ENCODE peak calls at places on chromosomes 3 and 15, in seven cellular contexts. H is MV-4-11, W is uterus, X is GM12892, Y is NCI-H524, R is astrocyte of the spinal cord, P is hepatocyte. J is an unnamed sample.
A peak's percentile ranks its signal among the peaks of the same experiment; 100 is the strongest.

GRCh38 chr3:64658001-64658400 is 29.8 kb downstream of the ADAMTS9 start:
- DNase-seq in H (no peak), W (no peak), X (no peak), Y (no peak), R (no peak), P (no peak), J (no peak)

GRCh38 chr3:132709761-132710160 is 12.4 kb downstream of the NPHP3 start:
- DNase-seq in H (no peak), W (no peak), X (no peak), Y (no peak), R (no peak), P (no peak), J (no peak)

GRCh38 chr15:69953816-69954215 is 143.9 kb downstream of the TLE3 start:
- DNase-seq in H (no peak), W (no peak), X (no peak), Y (no peak), R (no peak), P (no peak), J (no peak)

GRCh38 chr3:3179407-3180094 is at the start of gene CRBN:
- DNase-seq in H (peak; percentile 77), W (peak; percentile 85), X (peak; percentile 92), Y (peak; percentile 83), R (peak; percentile 84), P (peak; percentile 94), J (peak; percentile 83)

GRCh38 chr3:193701896-193702644 is 109.1 kb downstream of the OPA1 start:
- DNase-seq in H (peak; percentile 76), W (no peak), X (no peak), Y (no peak), R (peak; percentile 64), P (no peak), J (peak; percentile 34)

GRCh38 chr3:183734750-183735284 is 37.2 kb downstream of the YEATS2 start:
- DNase-seq in H (no peak), W (no peak), X (no peak), Y (no peak), R (no peak), P (no peak), J (no peak)

GRCh38 chr3:3778216-3778615 is 21.0 kb upstream of the LRRN1 start:
- DNase-seq in H (no peak), W (no peak), X (no peak), Y (no peak), R (no peak), P (no peak), J (no peak)

GRCh38 chr15:63872759-63873510 is 39.2 kb upstream of the HERC1 start:
- DNase-seq in H (no peak), W (no peak), X (no peak), Y (peak; percentile 40), R (no peak), P (no peak), J (no peak)

GRCh38 chr3:34988296-34988695 is 651.0 kb upstream of the ARPP21 start:
- DNase-seq in H (no peak), W (no peak), X (no peak), Y (no peak), R (no peak), P (no peak), J (no peak)

GRCh38 chr3:149224736-149225594 is 3.3 kb upstream of the CP start:
- DNase-seq in H (peak; percentile 43), W (no peak), X (peak; percentile 24), Y (no peak), R (peak; percentile 63), P (peak; percentile 68), J (no peak)

GRCh38 chr15:67013696-67014095 is 51.7 kb upstream of the SMAD3 start:
- DNase-seq in H (no peak), W (no peak), X (no peak), Y (peak; percentile 60), R (peak; percentile 92), P (no peak), J (peak; percentile 82)

GRCh38 chr3:127412578-127413317 is 124.9 kb upstream of the PRR20G start:
- DNase-seq in H (peak; percentile 10), W (no peak), X (no peak), Y (no peak), R (no peak), P (no peak), J (no peak)

GRCh38 chr15:70532536-70533186 is 230.7 kb downstream of the UACA start:
- DNase-seq in H (no peak), W (no peak), X (no peak), Y (no peak), R (no peak), P (no peak), J (no peak)

GRCh38 chr3:14452676-14453367 is 50.4 kb downstream of the SLC6A6 start:
- DNase-seq in H (no peak), W (peak; percentile 96), X (no peak), Y (no peak), R (peak; percentile 100), P (peak; percentile 81), J (no peak)

GRCh38 chr3:4533489-4534443 is 40.6 kb downstream of the ITPR1 start:
- DNase-seq in H (peak; percentile 80), W (no peak), X (no peak), Y (peak; percentile 95), R (no peak), P (no peak), J (peak; percentile 96)

GRCh38 chr15:80530737-80531365 is 126.7 kb downstream of the ARNT2 start:
- DNase-seq in H (no peak), W (no peak), X (no peak), Y (no peak), R (no peak), P (no peak), J (no peak)

GRCh38 chr3:74443102-74443501 is 171.4 kb downstream of the CNTN3 start:
- DNase-seq in H (no peak), W (no peak), X (no peak), Y (no peak), R (no peak), P (no peak), J (no peak)

GRCh38 chr15:69627548-69628158 is 175.0 kb downstream of the RPLP1 start:
- DNase-seq in H (no peak), W (no peak), X (no peak), Y (no peak), R (no peak), P (no peak), J (no peak)

GRCh38 chr3:31733234-31733667 is 200.5 kb downstream of the STT3B start:
- DNase-seq in H (no peak), W (no peak), X (no peak), Y (no peak), R (no peak), P (no peak), J (no peak)

J was measured in Kasumi-1.